ENCODE peak calls at places on chromosomes 3 and 15, in four cellular contexts. R, S, Z and P are unnamed samples.

GRCh38 chr3:134976948-134977347 is 181.9 kb downstream of the EPHB1 start:
- DNase-seq in R (no peak), S (no peak), Z (no peak), P (no peak)

GRCh38 chr3:52333869-52334557 is 17.9 kb downstream of the DNAH1 start:
- DNase-seq in S (no peak), Z (no peak), R (peak; percentile 27), P (no peak)

GRCh38 chr3:139555249-139555648 is 15.7 kb upstream of the RBP1 start:
- DNase-seq in S (no peak), R (no peak), Z (no peak), P (no peak)

GRCh38 chr3:128726691-128727031 is 678 bp downstream of the RAB7A start:
- DNase-seq in R (peak; percentile 42), Z (peak; percentile 73), S (no peak), P (no peak)

GRCh38 chr15:55770261-55770660 is 27.3 kb upstream of the PRTG start:
- DNase-seq in Z (no peak), S (no peak), R (no peak), P (peak; percentile 11)

GRCh38 chr3:17033516-17034168 is 148.9 kb downstream of the PLCL2 start:
- DNase-seq in S (no peak), R (no peak), Z (no peak), P (no peak)

GRCh38 chr3:187041362-187042061 is 97.8 kb downstream of the RPL39L start:
- DNase-seq in S (no peak), Z (no peak), R (no peak), P (no peak)

GRCh38 chr15:101020945-101021344 is 101.8 kb downstream of the LRRK1 start:
- DNase-seq in S (no peak), Z (no peak), R (no peak), P (no peak)

GRCh38 chr15:61101543-61101942 is 127.6 kb downstream of the RORA start:
- DNase-seq in S (no peak), R (no peak), Z (no peak), P (no peak)

GRCh38 chr15:37087050-37087691 is 13.2 kb downstream of the MEIS2 start:
- DNase-seq in R (no peak), S (no peak), Z (no peak), P (no peak)
- TF ChIP-seq CTCF in R (no peak), S (no peak), Z (no peak), P (no peak)

GRCh38 chr3:195204360-195205166 is 66.4 kb downstream of the XXYLT1 start:
- DNase-seq in Z (no peak), S (peak; percentile 29), R (no peak), P (no peak)
- TF ChIP-seq CTCF in Z (no peak), S (no peak), R (no peak), P (no peak)

DNA sequence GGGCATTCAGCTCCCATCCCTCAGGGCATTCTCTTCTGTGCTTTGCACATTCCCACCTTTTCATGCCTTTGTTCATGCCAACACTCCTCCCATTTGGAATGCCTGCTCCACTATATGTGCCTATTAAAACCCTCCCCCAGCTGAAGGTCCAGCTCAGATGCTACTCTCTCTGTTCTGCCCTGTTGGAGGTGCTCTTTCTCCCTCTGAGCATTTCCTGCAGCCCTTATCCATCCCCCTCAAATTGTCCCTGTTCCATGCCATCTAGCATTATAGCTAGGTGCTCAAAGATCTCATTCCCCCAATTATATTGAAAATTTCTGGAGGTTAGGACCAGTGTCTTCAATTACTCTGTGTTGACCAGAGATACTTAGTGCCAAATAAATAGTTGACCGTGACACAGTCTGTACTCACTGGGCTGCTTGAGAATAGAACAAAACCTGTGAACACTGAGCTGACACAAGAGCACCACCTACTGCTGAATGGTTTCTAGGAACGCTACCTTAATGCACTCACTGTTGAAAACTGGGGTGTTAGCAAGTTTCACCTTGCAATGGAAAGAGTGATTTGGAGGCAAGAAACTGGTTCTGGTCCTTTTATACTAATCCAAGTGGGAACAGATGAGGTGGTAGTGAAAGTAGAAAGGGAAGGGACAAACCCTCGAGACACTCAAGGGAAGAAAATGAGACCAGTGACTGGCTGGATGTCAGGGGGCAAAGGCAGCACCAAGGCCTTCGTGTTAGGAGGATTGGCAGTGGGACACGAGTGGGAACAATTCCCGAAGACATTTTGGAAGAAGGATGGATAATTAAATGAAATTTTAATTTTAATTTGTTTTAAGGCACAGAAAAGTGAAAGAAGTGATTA is 289.8 kb upstream of the ROPN1 start:
- DNase-seq in R (peak; percentile 41), S (peak; percentile 40), Z (peak; percentile 25), P (no peak)
- TF ChIP-seq CTCF in R (peak; percentile 75), S (peak; percentile 13), Z (peak; percentile 37), P (peak; percentile 70)

DNA sequence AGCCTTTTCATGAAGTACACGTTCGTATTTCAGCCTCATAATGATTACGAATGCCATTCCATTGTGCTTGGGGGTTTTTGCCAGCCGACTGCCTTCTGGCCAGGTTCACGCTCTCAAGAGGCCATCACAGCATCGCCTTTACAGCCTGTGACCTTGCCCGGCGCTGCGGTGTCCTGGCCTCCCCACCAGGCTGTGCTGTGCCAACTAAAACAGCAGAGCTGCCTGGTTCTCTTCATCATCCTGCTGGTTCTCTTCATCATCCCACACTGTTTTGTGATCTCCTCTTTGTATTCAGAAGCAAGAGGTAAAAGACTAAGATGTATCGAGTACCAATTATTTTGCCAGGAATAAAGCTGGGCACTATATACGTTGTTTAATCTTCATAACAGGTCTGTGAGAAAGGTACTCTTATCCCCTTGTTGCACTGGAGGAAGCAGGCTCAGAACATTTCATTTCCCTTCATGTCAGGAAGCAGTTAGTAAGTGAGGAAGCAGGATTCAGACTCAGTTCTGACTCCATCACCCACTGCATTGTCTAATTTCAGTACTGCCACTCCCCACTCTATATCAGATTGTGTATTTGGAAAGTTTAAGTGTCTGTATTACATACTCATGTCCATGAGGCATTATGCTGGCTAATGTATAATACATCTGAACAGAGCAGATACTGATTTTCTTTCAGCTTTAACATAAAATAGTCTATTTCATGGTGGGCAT is 92.7 kb downstream of the LRRC28 start:
- DNase-seq in S (peak; percentile 8), R (peak; percentile 35), Z (peak; percentile 15), P (no peak)
- TF ChIP-seq CTCF in S (peak; percentile 7), R (peak; percentile 25), Z (peak; percentile 34), P (peak; percentile 15)